ENCODE peak calls at places on chromosomes 12 and 14, in five cellular contexts. One of them, this sample, is unnamed. For H3K9me3 and H3K36me3, the result is how much of the 10 kb centered on the place peaks cover.

GRCh38 chr12:53383258-53383657 is 3.3 kb downstream of the SP1 start:
- DNase-seq in CD4-positive, alpha-beta memory T cell: no peak
- DNase-seq in stomach: no peak
- DNase-seq in trophoblast cell: peak
- DNase-seq in effector memory CD4-positive, alpha-beta T cell: no peak
- DNase-seq in this sample: no peak

GRCh38 chr14:21026251-21026987 is 1.6 kb upstream of the NDRG2 start:
- DNase-seq in effector memory CD4-positive, alpha-beta T cell: no peak
- DNase-seq in stomach: no peak
- DNase-seq in CD4-positive, alpha-beta memory T cell: no peak
- DNase-seq in trophoblast cell: no peak
- DNase-seq in this sample: no peak

GRCh38 chr14:77046706-77047105 is 18.2 kb upstream of the IRF2BPL start:
- DNase-seq in stomach: no peak
- DNase-seq in effector memory CD4-positive, alpha-beta T cell: no peak
- DNase-seq in CD4-positive, alpha-beta memory T cell: no peak
- DNase-seq in trophoblast cell: no peak
- DNase-seq in this sample: no peak

GRCh38 chr12:32471601-32472001 is 72.2 kb downstream of the FGD4 start:
- DNase-seq in stomach: no peak
- DNase-seq in CD4-positive, alpha-beta memory T cell: no peak
- DNase-seq in trophoblast cell: no peak
- DNase-seq in effector memory CD4-positive, alpha-beta T cell: no peak
- DNase-seq in this sample: no peak

GRCh38 chr12:53997324-53998173 is 2.4 kb upstream of the HOXC9 start:
- DNase-seq in CD4-positive, alpha-beta memory T cell: no peak
- DNase-seq in trophoblast cell: no peak
- DNase-seq in stomach: no peak
- DNase-seq in effector memory CD4-positive, alpha-beta T cell: no peak
- DNase-seq in this sample: no peak

GRCh38 chr14:35117112-35117511 is 4.7 kb downstream of the PPP2R3C start:
- DNase-seq in trophoblast cell: no peak
- DNase-seq in effector memory CD4-positive, alpha-beta T cell: no peak
- DNase-seq in CD4-positive, alpha-beta memory T cell: no peak
- DNase-seq in stomach: no peak
- DNase-seq in this sample: no peak

GRCh38 chr14:68734231-68734732 is 58.6 kb downstream of the ZFP36L1 start:
- DNase-seq in trophoblast cell: no peak
- DNase-seq in stomach: no peak
- DNase-seq in CD4-positive, alpha-beta memory T cell: peak
- DNase-seq in effector memory CD4-positive, alpha-beta T cell: peak
- DNase-seq in this sample: no peak

GRCh38 chr14:68971411-68972035 is 7.6 kb downstream of the ACTN1 start:
- DNase-seq in effector memory CD4-positive, alpha-beta T cell: no peak
- DNase-seq in trophoblast cell: no peak
- DNase-seq in stomach: no peak
- DNase-seq in CD4-positive, alpha-beta memory T cell: no peak
- DNase-seq in this sample: no peak

GRCh38 chr12:6036509-6036908 is 88.0 kb downstream of the VWF start:
- DNase-seq in effector memory CD4-positive, alpha-beta T cell: no peak
- DNase-seq in stomach: no peak
- DNase-seq in trophoblast cell: no peak
- DNase-seq in CD4-positive, alpha-beta memory T cell: no peak
- DNase-seq in this sample: no peak

GRCh38 chr12:4153343-4153892 is 120.1 kb upstream of the CCND2 start:
- DNase-seq in stomach: no peak
- DNase-seq in CD4-positive, alpha-beta memory T cell: peak
- DNase-seq in effector memory CD4-positive, alpha-beta T cell: peak
- DNase-seq in trophoblast cell: peak
- DNase-seq in this sample: no peak

GRCh38 chr14:65131176-65131765 is 29.0 kb upstream of the MAX start:
- DNase-seq in CD4-positive, alpha-beta memory T cell: no peak
- DNase-seq in trophoblast cell: peak
- DNase-seq in stomach: no peak
- DNase-seq in effector memory CD4-positive, alpha-beta T cell: no peak
- DNase-seq in this sample: peak

GRCh38 chr14:23406244-23406643 is 1.8 kb downstream of the MYH6 start:
- DNase-seq in CD4-positive, alpha-beta memory T cell: no peak
- DNase-seq in trophoblast cell: no peak
- DNase-seq in stomach: no peak
- DNase-seq in effector memory CD4-positive, alpha-beta T cell: no peak
- DNase-seq in this sample: no peak

GRCh38 chr12:122026706-122027328 is 5.1 kb downstream of the BCL7A start:
- DNase-seq in effector memory CD4-positive, alpha-beta T cell: no peak
- DNase-seq in trophoblast cell: no peak
- DNase-seq in stomach: no peak
- DNase-seq in CD4-positive, alpha-beta memory T cell: no peak
- DNase-seq in this sample: no peak

GRCh38 chr14:32678088-32678487 is 260.6 kb upstream of the NPAS3 start:
- DNase-seq in CD4-positive, alpha-beta memory T cell: no peak
- DNase-seq in stomach: no peak
- DNase-seq in trophoblast cell: no peak
- DNase-seq in effector memory CD4-positive, alpha-beta T cell: no peak
- DNase-seq in this sample: no peak

GRCh38 chr14:32682219-32682618 is 256.5 kb upstream of the NPAS3 start:
- DNase-seq in trophoblast cell: no peak
- DNase-seq in effector memory CD4-positive, alpha-beta T cell: no peak
- DNase-seq in stomach: no peak
- DNase-seq in CD4-positive, alpha-beta memory T cell: no peak
- DNase-seq in this sample: no peak

GRCh38 chr14:32679927-32680612 is 258.6 kb upstream of the NPAS3 start:
- DNase-seq in stomach: no peak
- DNase-seq in trophoblast cell: no peak
- DNase-seq in effector memory CD4-positive, alpha-beta T cell: no peak
- DNase-seq in CD4-positive, alpha-beta memory T cell: no peak
- DNase-seq in this sample: no peak

GRCh38 chr14:32681598-32681997 is 257.1 kb upstream of the NPAS3 start:
- DNase-seq in stomach: no peak
- DNase-seq in trophoblast cell: no peak
- DNase-seq in effector memory CD4-positive, alpha-beta T cell: no peak
- DNase-seq in CD4-positive, alpha-beta memory T cell: no peak
- DNase-seq in this sample: no peak

DNA sequence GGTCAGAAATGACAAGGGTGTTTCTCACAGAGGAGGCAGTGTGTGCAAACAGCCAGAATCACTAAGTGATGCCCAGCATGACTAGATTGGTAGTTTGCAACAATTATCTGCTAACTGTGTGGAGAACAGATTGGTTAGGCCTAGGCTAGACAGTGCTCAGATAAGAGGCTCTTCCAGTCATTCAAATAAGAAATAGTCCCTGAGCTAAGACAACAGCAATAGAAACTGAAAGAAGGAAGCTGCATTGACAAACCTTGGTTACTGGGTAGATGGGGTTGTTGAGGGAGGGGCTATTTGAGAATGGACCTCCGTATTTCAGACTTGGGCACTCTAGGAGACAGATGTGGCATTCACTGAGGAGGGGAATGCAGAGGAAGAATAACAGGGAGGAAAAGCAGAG is 255.0 kb upstream of the NPAS3 start:
- DNase-seq in trophoblast cell: no peak
- DNase-seq in CD4-positive, alpha-beta memory T cell: no peak
- DNase-seq in effector memory CD4-positive, alpha-beta T cell: no peak
- DNase-seq in stomach: no peak
- DNase-seq in this sample: no peak
- H3K9me3 ChIP-seq in trophoblast cell: under half
- H3K9me3 ChIP-seq in CD4-positive, alpha-beta memory T cell: under half
- H3K9me3 ChIP-seq in effector memory CD4-positive, alpha-beta T cell: under half
- H3K9me3 ChIP-seq in stomach: under half
- H3K9me3 ChIP-seq in this sample: under half

GRCh38 chr12:43104524-43104923 is 447.5 kb downstream of the ADAMTS20 start:
- DNase-seq in CD4-positive, alpha-beta memory T cell: no peak
- DNase-seq in stomach: no peak
- DNase-seq in trophoblast cell: no peak
- DNase-seq in effector memory CD4-positive, alpha-beta T cell: no peak
- DNase-seq in this sample: no peak

GRCh38 chr12:43107401-43107800 is 444.6 kb downstream of the ADAMTS20 start:
- DNase-seq in CD4-positive, alpha-beta memory T cell: no peak
- DNase-seq in stomach: no peak
- DNase-seq in effector memory CD4-positive, alpha-beta T cell: no peak
- DNase-seq in trophoblast cell: no peak
- DNase-seq in this sample: no peak

GRCh38 chr12:43103866-43104265 is 448.1 kb downstream of the ADAMTS20 start:
- DNase-seq in trophoblast cell: no peak
- DNase-seq in stomach: no peak
- DNase-seq in CD4-positive, alpha-beta memory T cell: no peak
- DNase-seq in effector memory CD4-positive, alpha-beta T cell: no peak
- DNase-seq in this sample: no peak

GRCh38 chr12:43106355-43106754 is 445.6 kb downstream of the ADAMTS20 start:
- DNase-seq in effector memory CD4-positive, alpha-beta T cell: no peak
- DNase-seq in CD4-positive, alpha-beta memory T cell: no peak
- DNase-seq in trophoblast cell: no peak
- DNase-seq in stomach: no peak
- DNase-seq in this sample: no peak

DNA sequence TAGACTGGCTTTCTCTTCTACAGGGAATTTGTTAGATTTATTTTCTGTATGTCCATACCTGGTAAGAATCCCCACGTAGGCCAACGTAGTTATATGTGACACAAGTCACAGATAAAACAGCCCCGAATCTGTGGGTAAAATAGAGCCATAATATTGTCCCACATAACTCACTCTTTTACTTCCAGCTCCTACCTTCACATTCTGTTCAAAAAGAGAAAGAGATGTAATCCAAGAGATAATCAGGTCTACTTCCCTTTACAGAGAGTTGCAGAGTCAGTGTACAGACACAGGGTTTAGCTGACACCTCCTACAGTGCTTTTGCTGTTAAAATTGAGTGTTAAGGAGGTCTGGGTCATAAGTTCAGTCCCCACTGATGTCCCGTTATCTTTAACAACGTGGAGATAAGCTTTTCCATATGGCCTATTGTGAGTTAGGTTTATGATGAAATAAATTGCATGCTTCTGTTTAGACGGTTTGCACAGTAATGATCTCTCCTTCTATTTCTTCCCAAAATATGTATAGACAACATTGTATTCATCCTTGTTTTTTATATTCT is 446.5 kb downstream of the ADAMTS20 start:
- DNase-seq in stomach: no peak
- DNase-seq in trophoblast cell: no peak
- DNase-seq in effector memory CD4-positive, alpha-beta T cell: no peak
- DNase-seq in CD4-positive, alpha-beta memory T cell: no peak
- DNase-seq in this sample: no peak
- H3K36me3 ChIP-seq in stomach: under half
- H3K36me3 ChIP-seq in trophoblast cell: under half
- H3K36me3 ChIP-seq in effector memory CD4-positive, alpha-beta T cell: under half
- H3K36me3 ChIP-seq in CD4-positive, alpha-beta memory T cell: under half
- H3K36me3 ChIP-seq in this sample: under half

DNA sequence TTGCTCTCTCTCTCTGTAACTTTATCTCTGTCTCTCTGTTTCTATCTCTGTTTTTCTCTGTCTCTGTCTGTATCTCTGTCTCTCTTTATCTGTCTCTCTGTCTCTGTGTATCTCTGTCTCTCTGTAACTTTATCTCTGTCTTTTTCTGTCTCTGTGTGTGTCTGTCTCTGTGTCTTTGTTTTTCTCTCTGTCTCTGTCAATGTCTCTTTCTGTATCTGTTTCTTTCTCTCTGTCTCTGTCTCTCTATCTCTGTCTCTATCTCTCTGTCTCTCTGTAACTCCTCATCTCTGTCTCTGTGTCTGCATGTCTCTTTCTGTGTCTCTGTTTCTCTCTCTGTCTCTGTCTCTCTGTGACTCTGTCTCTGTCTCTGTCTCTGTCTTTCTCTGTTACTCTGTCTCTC is 51.7 kb downstream of the TMEM121 start:
- DNase-seq in CD4-positive, alpha-beta memory T cell: no peak
- DNase-seq in stomach: no peak
- DNase-seq in trophoblast cell: no peak
- DNase-seq in effector memory CD4-positive, alpha-beta T cell: no peak
- DNase-seq in this sample: no peak
- H3K9me3 ChIP-seq in CD4-positive, alpha-beta memory T cell: under half
- H3K9me3 ChIP-seq in stomach: under half
- H3K9me3 ChIP-seq in trophoblast cell: under half
- H3K9me3 ChIP-seq in effector memory CD4-positive, alpha-beta T cell: under half
- H3K9me3 ChIP-seq in this sample: under half

DNA sequence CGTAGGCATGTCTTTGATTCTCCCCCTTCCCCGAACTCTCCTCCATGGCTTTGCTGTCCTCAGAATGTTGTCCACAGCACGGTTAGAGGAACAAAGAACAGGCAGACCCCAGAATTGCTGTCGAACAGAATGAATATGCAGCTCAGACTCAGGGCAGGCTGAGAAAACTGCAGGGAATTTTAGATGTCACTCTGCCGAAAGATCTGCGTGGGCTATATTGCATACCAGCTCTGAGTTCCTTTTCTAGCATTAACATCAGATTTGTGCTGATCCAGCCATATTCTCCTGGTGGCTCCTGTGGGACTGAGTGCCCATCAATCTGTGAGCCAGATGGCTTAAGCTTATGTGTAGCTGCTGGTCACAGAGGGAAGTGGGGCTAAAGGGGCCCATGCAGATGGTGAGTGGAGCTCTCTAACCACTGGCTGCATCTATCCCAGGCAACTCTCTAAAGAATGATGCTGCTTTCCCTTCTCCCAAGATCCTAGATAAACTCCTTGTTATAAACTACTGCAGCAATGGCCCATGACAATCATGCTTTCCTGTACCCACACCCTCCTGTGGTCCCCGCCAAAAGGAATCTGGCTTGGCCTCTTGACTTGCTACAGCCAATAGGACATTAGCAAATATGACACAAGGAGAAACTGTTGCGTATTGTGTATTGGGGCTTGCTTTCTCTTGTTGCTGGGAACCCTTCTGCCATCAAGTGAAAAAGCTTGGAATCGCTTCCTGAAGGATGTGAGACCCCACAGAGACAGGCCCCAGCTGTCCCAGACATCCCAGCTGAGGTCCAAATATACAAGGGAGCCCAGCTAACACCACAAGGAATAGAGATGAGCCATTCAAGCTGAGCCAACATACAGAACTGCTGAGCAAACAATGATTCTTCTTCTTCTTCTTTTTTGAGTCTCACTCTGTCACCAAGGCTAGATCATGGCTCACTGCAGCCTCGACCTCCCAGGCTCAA is 101.3 kb downstream of the FOXN3 start:
- DNase-seq in effector memory CD4-positive, alpha-beta T cell: no peak
- DNase-seq in CD4-positive, alpha-beta memory T cell: no peak
- DNase-seq in stomach: no peak
- DNase-seq in trophoblast cell: no peak
- DNase-seq in this sample: no peak
- H3K36me3 ChIP-seq in effector memory CD4-positive, alpha-beta T cell: under half
- H3K36me3 ChIP-seq in CD4-positive, alpha-beta memory T cell: under half
- H3K36me3 ChIP-seq in stomach: under half
- H3K36me3 ChIP-seq in trophoblast cell: under half
- H3K36me3 ChIP-seq in this sample: under half